ENCODE peak calls at places on chromosome 15, in ten cellular contexts. One of them, this sample, is unnamed.

GRCh38 chr15:60477164-60477563 is 1.8 kb downstream of the ICE2 start:
- DNase-seq in GM06990: no peak
- DNase-seq in natural killer cell: no peak
- DNase-seq in hepatocyte: no peak
- DNase-seq in H9: no peak
- DNase-seq in AG09319: no peak
- DNase-seq in osteocyte: no peak
- DNase-seq in retinal pigment epithelial cell: no peak
- DNase-seq in AG09309: no peak
- DNase-seq in OCI-LY7: no peak
- DNase-seq in this sample: no peak

GRCh38 chr15:84634228-84634837 is 19.8 kb downstream of the WDR73 start:
- DNase-seq in retinal pigment epithelial cell: no peak
- DNase-seq in hepatocyte: no peak
- DNase-seq in natural killer cell: no peak
- DNase-seq in osteocyte: no peak
- DNase-seq in H9: no peak
- DNase-seq in GM06990: no peak
- DNase-seq in AG09319: no peak
- DNase-seq in AG09309: no peak
- DNase-seq in OCI-LY7: no peak
- DNase-seq in this sample: no peak

GRCh38 chr15:42150246-42150970 is 6.0 kb downstream of the PLA2G4F start:
- DNase-seq in H9: no peak
- DNase-seq in osteocyte: no peak
- DNase-seq in AG09309: no peak
- DNase-seq in natural killer cell: no peak
- DNase-seq in OCI-LY7: no peak
- DNase-seq in GM06990: no peak
- DNase-seq in hepatocyte: no peak
- DNase-seq in AG09319: no peak
- DNase-seq in retinal pigment epithelial cell: no peak
- DNase-seq in this sample: no peak

GRCh38 chr15:45612790-45613415 is 21.9 kb upstream of the SQOR start:
- DNase-seq in AG09319: no peak
- DNase-seq in hepatocyte: no peak
- DNase-seq in retinal pigment epithelial cell: no peak
- DNase-seq in H9: no peak
- DNase-seq in AG09309: no peak
- DNase-seq in natural killer cell: no peak
- DNase-seq in GM06990: no peak
- DNase-seq in OCI-LY7: no peak
- DNase-seq in osteocyte: no peak
- DNase-seq in this sample: no peak

GRCh38 chr15:95894407-95894956 is 436.0 kb upstream of the NR2F2 start:
- DNase-seq in hepatocyte: peak; percentile 36
- DNase-seq in H9: no peak
- DNase-seq in osteocyte: no peak
- DNase-seq in AG09309: no peak
- DNase-seq in GM06990: no peak
- DNase-seq in AG09319: no peak
- DNase-seq in natural killer cell: no peak
- DNase-seq in retinal pigment epithelial cell: no peak
- DNase-seq in OCI-LY7: no peak
- DNase-seq in this sample: no peak

GRCh38 chr15:72749700-72750099 is 33.9 kb downstream of the ADPGK start:
- DNase-seq in OCI-LY7: no peak
- DNase-seq in hepatocyte: no peak
- DNase-seq in AG09319: no peak
- DNase-seq in retinal pigment epithelial cell: no peak
- DNase-seq in H9: no peak
- DNase-seq in natural killer cell: no peak
- DNase-seq in osteocyte: no peak
- DNase-seq in AG09309: no peak
- DNase-seq in GM06990: no peak
- DNase-seq in this sample: no peak

GRCh38 chr15:68749365-68750141 is 71.1 kb downstream of the ANP32A start:
- DNase-seq in GM06990: no peak
- DNase-seq in retinal pigment epithelial cell: no peak
- DNase-seq in AG09309: peak; percentile 40
- DNase-seq in osteocyte: peak; percentile 53
- DNase-seq in AG09319: peak; percentile 52
- DNase-seq in OCI-LY7: no peak
- DNase-seq in hepatocyte: no peak
- DNase-seq in H9: no peak
- DNase-seq in natural killer cell: no peak
- DNase-seq in this sample: no peak

GRCh38 chr15:96977886-96978285 is 647.4 kb downstream of the NR2F2 start:
- DNase-seq in OCI-LY7: no peak
- DNase-seq in osteocyte: no peak
- DNase-seq in hepatocyte: no peak
- DNase-seq in AG09319: no peak
- DNase-seq in retinal pigment epithelial cell: no peak
- DNase-seq in AG09309: no peak
- DNase-seq in natural killer cell: no peak
- DNase-seq in GM06990: no peak
- DNase-seq in H9: no peak
- DNase-seq in this sample: no peak

GRCh38 chr15:22870865-22871264 is 32.4 kb downstream of the NIPA2 start:
- DNase-seq in AG09309: no peak
- DNase-seq in osteocyte: no peak
- DNase-seq in retinal pigment epithelial cell: no peak
- DNase-seq in H9: no peak
- DNase-seq in GM06990: no peak
- DNase-seq in hepatocyte: no peak
- DNase-seq in natural killer cell: no peak
- DNase-seq in OCI-LY7: no peak
- DNase-seq in AG09319: no peak
- DNase-seq in this sample: no peak

GRCh38 chr15:38017721-38018120 is 83.3 kb downstream of the TMCO5A start:
- DNase-seq in AG09319: no peak
- DNase-seq in natural killer cell: no peak
- DNase-seq in osteocyte: no peak
- DNase-seq in hepatocyte: no peak
- DNase-seq in retinal pigment epithelial cell: no peak
- DNase-seq in OCI-LY7: no peak
- DNase-seq in AG09309: no peak
- DNase-seq in GM06990: no peak
- DNase-seq in H9: no peak
- DNase-seq in this sample: no peak

GRCh38 chr15:101062471-101063171 is 143.5 kb downstream of the LRRK1 start:
- DNase-seq in GM06990: peak; percentile 45
- DNase-seq in hepatocyte: no peak
- DNase-seq in OCI-LY7: peak; percentile 88
- DNase-seq in H9: peak; percentile 82
- DNase-seq in osteocyte: peak; percentile 51
- DNase-seq in natural killer cell: no peak
- DNase-seq in AG09309: no peak
- DNase-seq in retinal pigment epithelial cell: no peak
- DNase-seq in AG09319: no peak
- DNase-seq in this sample: peak; percentile 65

GRCh38 chr15:73284073-73284472 is 84.7 kb downstream of the HCN4 start:
- DNase-seq in AG09319: no peak
- DNase-seq in H9: no peak
- DNase-seq in osteocyte: no peak
- DNase-seq in AG09309: no peak
- DNase-seq in OCI-LY7: peak; percentile 16
- DNase-seq in GM06990: no peak
- DNase-seq in natural killer cell: no peak
- DNase-seq in hepatocyte: no peak
- DNase-seq in retinal pigment epithelial cell: no peak
- DNase-seq in this sample: no peak

GRCh38 chr15:45732544-45733130 is 97.8 kb downstream of the SQOR start:
- DNase-seq in hepatocyte: no peak
- DNase-seq in AG09309: no peak
- DNase-seq in GM06990: no peak
- DNase-seq in osteocyte: no peak
- DNase-seq in natural killer cell: no peak
- DNase-seq in AG09319: no peak
- DNase-seq in retinal pigment epithelial cell: peak; percentile 22
- DNase-seq in OCI-LY7: no peak
- DNase-seq in H9: no peak
- DNase-seq in this sample: no peak

GRCh38 chr15:74732846-74733245 is 7.5 kb upstream of the CYP1A1 start:
- DNase-seq in AG09309: no peak
- DNase-seq in OCI-LY7: no peak
- DNase-seq in AG09319: no peak
- DNase-seq in retinal pigment epithelial cell: no peak
- DNase-seq in GM06990: no peak
- DNase-seq in H9: no peak
- DNase-seq in hepatocyte: no peak
- DNase-seq in osteocyte: no peak
- DNase-seq in natural killer cell: no peak
- DNase-seq in this sample: no peak
- TF ChIP-seq CTCF in AG09309: no peak
- TF ChIP-seq CTCF in OCI-LY7: no peak
- TF ChIP-seq CTCF in AG09319: no peak
- TF ChIP-seq CTCF in retinal pigment epithelial cell: no peak
- TF ChIP-seq CTCF in GM06990: no peak
- TF ChIP-seq CTCF in H9: no peak
- TF ChIP-seq CTCF in hepatocyte: no peak
- TF ChIP-seq CTCF in osteocyte: no peak
- TF ChIP-seq CTCF in natural killer cell: no peak
- TF ChIP-seq CTCF in this sample: no peak

DNA sequence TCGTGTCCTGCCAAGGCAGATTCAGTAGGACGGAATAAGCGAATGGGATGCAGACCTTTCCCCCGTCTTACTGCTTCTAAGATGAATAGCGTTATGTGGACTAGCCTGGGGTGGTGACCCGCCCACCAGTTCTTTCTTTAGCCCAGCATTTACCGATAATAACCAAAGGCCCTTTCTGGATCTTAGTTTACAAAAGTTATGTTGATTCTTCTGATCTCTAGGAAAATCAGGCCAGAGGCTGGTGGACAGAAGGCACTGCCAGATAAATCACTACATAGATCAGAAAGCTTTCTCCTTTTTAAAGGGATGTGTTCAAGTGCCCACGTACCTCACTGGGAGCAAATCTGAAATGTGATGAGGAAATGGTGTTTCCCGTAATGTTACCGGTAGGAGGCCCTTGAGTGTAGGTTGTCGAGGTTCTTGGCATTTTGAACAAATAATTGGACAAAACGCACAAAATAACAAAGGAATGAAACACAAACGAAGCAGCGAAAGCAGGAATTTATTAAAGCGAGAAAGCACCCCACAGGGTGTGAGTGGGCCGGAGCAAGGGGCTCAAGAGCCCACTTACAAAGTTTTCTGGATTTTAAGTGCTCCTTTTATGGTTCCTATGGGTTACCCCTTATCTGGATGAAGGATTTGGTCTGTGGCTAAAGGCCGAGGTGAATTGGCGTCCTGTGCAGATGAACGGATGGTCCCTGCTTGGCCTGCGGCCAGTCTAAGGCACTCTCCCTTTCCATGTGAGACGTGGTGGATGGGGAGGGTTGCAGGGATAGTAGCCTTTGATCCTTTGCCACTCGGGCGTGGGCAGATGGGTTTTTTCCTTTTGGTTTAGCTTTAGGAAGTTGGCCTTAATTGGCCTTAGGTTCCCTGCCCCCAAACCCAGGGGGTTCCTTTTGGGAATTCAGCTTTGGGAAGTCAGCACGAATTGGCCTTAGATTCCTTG is 977 bp downstream of the SNX1 start:
- DNase-seq in H9: no peak
- DNase-seq in GM06990: no peak
- DNase-seq in AG09319: no peak
- DNase-seq in natural killer cell: no peak
- DNase-seq in OCI-LY7: peak; percentile 47
- DNase-seq in hepatocyte: peak; percentile 31
- DNase-seq in osteocyte: no peak
- DNase-seq in AG09309: no peak
- DNase-seq in retinal pigment epithelial cell: no peak
- DNase-seq in this sample: peak; percentile 8
- TF ChIP-seq CTCF in H9: peak; percentile 35
- TF ChIP-seq CTCF in GM06990: no peak
- TF ChIP-seq CTCF in AG09319: no peak
- TF ChIP-seq CTCF in natural killer cell: no peak
- TF ChIP-seq CTCF in OCI-LY7: peak; percentile 58
- TF ChIP-seq CTCF in hepatocyte: no peak
- TF ChIP-seq CTCF in osteocyte: peak; percentile 28
- TF ChIP-seq CTCF in AG09309: peak; percentile 36
- TF ChIP-seq CTCF in retinal pigment epithelial cell: peak; percentile 36
- TF ChIP-seq CTCF in this sample: no peak

GRCh38 chr15:77577350-77577749 is 55.4 kb downstream of the LINGO1 start:
- DNase-seq in hepatocyte: no peak
- DNase-seq in GM06990: no peak
- DNase-seq in retinal pigment epithelial cell: peak; percentile 26
- DNase-seq in H9: no peak
- DNase-seq in OCI-LY7: no peak
- DNase-seq in osteocyte: no peak
- DNase-seq in AG09319: no peak
- DNase-seq in AG09309: no peak
- DNase-seq in natural killer cell: no peak
- DNase-seq in this sample: no peak
- TF ChIP-seq CTCF in hepatocyte: no peak
- TF ChIP-seq CTCF in GM06990: no peak
- TF ChIP-seq CTCF in retinal pigment epithelial cell: no peak
- TF ChIP-seq CTCF in H9: no peak
- TF ChIP-seq CTCF in OCI-LY7: no peak
- TF ChIP-seq CTCF in osteocyte: no peak
- TF ChIP-seq CTCF in AG09319: no peak
- TF ChIP-seq CTCF in AG09309: no peak
- TF ChIP-seq CTCF in natural killer cell: no peak
- TF ChIP-seq CTCF in this sample: no peak

DNA sequence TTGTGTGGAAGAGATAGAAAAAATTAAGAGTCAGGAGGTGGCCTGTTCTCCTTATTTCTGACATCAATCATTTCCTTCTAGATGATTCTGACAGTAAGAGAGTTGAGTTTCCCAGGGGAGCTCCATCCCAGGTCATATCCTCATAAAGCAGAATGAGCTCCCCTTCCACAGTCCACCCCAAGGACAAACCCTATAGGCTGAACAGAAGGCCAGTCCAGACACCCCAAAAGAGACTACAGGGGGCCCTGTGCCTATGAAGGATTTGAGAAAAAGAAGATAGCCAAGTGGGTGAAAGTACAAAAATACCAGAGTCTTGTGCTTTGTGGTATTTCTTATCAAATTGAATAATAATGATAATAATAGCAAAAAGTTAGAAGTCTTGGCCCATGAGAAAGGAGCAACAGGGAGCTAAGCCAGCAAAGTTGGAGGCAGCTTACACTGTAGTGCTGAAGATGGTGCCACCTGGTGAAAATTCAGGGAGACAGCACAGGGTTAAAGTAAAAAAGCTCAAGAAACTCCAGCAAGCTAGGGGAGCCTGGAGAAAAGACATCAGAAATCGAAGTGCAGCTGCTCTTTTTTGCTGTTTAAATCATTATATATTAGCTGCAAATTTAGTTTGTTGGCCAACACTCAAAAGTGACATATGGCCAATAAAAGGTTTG is 35.9 kb upstream of the SLC24A5 start:
- DNase-seq in OCI-LY7: peak; percentile 23
- DNase-seq in natural killer cell: no peak
- DNase-seq in AG09309: no peak
- DNase-seq in GM06990: no peak
- DNase-seq in retinal pigment epithelial cell: no peak
- DNase-seq in AG09319: no peak
- DNase-seq in hepatocyte: peak; percentile 60
- DNase-seq in osteocyte: no peak
- DNase-seq in H9: peak; percentile 46
- DNase-seq in this sample: peak; percentile 32
- TF ChIP-seq CTCF in OCI-LY7: peak; percentile 70
- TF ChIP-seq CTCF in natural killer cell: no peak
- TF ChIP-seq CTCF in AG09309: peak; percentile 40
- TF ChIP-seq CTCF in GM06990: peak; percentile 56
- TF ChIP-seq CTCF in retinal pigment epithelial cell: peak; percentile 73
- TF ChIP-seq CTCF in AG09319: peak; percentile 31
- TF ChIP-seq CTCF in hepatocyte: peak; percentile 55
- TF ChIP-seq CTCF in osteocyte: peak; percentile 56
- TF ChIP-seq CTCF in H9: peak; percentile 76
- TF ChIP-seq CTCF in this sample: no peak

GRCh38 chr15:28998511-28998910 is 112.7 kb downstream of the APBA2 start:
- DNase-seq in AG09319: no peak
- DNase-seq in natural killer cell: no peak
- DNase-seq in osteocyte: no peak
- DNase-seq in hepatocyte: no peak
- DNase-seq in H9: no peak
- DNase-seq in GM06990: no peak
- DNase-seq in AG09309: no peak
- DNase-seq in OCI-LY7: no peak
- DNase-seq in retinal pigment epithelial cell: no peak
- DNase-seq in this sample: no peak
- TF ChIP-seq CTCF in AG09319: no peak
- TF ChIP-seq CTCF in natural killer cell: no peak
- TF ChIP-seq CTCF in osteocyte: no peak
- TF ChIP-seq CTCF in hepatocyte: no peak
- TF ChIP-seq CTCF in H9: peak; percentile 23
- TF ChIP-seq CTCF in GM06990: no peak
- TF ChIP-seq CTCF in AG09309: no peak
- TF ChIP-seq CTCF in OCI-LY7: no peak
- TF ChIP-seq CTCF in retinal pigment epithelial cell: no peak
- TF ChIP-seq CTCF in this sample: no peak